ENCODE peak calls at places on chromosome 7, in eight cellular contexts. B, M, P, Y, I, C, Q and T are unnamed samples.

GRCh38 chr7:17497549-17498193 is 199.2 kb downstream of the AHR start:
- DNase-seq in P (no peak), Y (no peak), I (no peak), M (no peak), C (no peak), Q (no peak), B (no peak), T (no peak)

GRCh38 chr7:122886357-122887081 is at the start of gene CADPS2:
- DNase-seq in B (peak), C (peak), Q (peak), I (peak), Y (peak), M (peak), P (peak), T (peak)

GRCh38 chr7:318476-319266 is 28.7 kb downstream of the FOXL3 start:
- DNase-seq in I (peak), C (no peak), B (no peak), Q (no peak), P (no peak), Y (no peak), M (no peak), T (no peak)

GRCh38 chr7:38950309-38950708 is 27.4 kb upstream of the POU6F2 start:
- DNase-seq in B (peak), P (no peak), C (no peak), M (no peak), Q (no peak), I (no peak), Y (no peak), T (no peak)

GRCh38 chr7:30708983-30709382 is 26.7 kb upstream of the CRHR2 start:
- DNase-seq in Q (no peak), B (no peak), P (peak), C (peak), I (peak), M (no peak), Y (no peak), T (peak)

GRCh38 chr7:85890244-85890811 is 703.5 kb upstream of the SEMA3D start:
- DNase-seq in Y (no peak), I (no peak), C (no peak), P (no peak), B (peak), Q (peak), M (no peak), T (no peak)

GRCh38 chr7:25731035-25731880 is 420.7 kb upstream of the NFE2L3 start:
- DNase-seq in I (no peak), Y (no peak), Q (no peak), P (no peak), C (no peak), M (no peak), B (no peak), T (no peak)

GRCh38 chr7:36058020-36058592 is 94.9 kb upstream of the EEPD1 start:
- DNase-seq in B (no peak), I (no peak), Y (no peak), P (no peak), Q (no peak), C (no peak), M (no peak), T (no peak)

GRCh38 chr7:96004598-96004997 is 232.2 kb downstream of the DYNC1I1 start:
- DNase-seq in C (no peak), I (no peak), B (no peak), Q (no peak), M (no peak), P (no peak), Y (no peak), T (no peak)
- TF ChIP-seq CTCF in C (no peak), I (no peak), B (no peak), Q (no peak), M (no peak), P (no peak), Y (no peak), T (peak)

DNA sequence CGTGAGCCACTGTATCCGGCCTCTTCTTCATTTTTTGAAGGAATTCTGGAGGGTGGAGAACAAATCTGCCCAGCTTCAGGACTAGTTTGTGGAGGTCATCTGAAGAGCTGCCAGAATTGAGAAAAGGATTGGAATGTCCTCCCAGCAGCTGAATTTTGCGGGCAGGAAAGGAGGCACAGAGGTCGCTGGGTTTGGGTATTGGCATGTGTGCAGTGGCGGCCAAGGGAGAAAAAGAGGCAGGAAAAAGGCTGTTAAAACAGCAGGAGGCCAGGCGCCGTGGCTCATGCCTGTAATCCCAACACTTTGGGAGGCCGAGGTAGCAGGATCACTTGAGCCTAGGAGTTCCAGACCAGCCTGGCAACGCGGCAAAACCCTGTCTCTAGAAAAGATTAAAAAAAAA is 80.4 kb downstream of the HIP1 start:
- DNase-seq in P (no peak), B (no peak), C (no peak), Y (no peak), Q (no peak), M (no peak), I (no peak), T (no peak)
- H3K27ac ChIP-seq in P (peak), B (no peak), C (no peak), Y (no peak), Q (no peak), M (no peak), I (no peak), T (no peak)

DNA sequence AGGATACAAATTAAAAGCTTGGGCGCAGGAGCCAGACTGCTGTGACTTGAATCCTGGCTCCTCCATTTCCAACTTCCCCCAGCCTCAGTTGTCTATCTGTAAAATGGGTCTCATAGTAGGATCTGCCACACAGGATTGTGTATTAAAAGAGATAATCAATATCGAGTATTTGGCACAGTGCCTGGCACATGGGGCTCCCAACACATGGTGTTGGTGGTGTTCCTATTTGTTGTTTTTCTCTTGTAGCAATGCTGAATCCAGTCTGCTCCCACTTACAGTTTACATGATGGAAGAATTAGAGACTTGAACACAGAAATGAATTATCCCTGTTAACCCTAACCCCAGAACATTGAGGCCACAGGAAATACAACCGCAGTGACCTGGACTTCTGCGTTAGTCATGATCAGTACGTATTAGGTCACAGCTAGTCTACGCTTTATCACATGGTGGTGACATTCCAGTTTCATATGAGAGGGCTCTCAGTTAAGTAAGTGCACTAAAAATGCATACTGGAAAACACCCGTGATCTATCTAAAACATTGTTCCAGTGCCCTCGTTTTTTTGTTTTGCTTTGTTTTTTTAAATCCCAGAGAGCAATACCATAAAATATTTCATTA is 169.5 kb upstream of the KLF14 start:
- DNase-seq in Y (no peak), Q (peak), I (no peak), M (no peak), B (peak), C (no peak), P (no peak), T (no peak)
- TF ChIP-seq POLR2A in Y (no peak), Q (no peak), I (no peak), M (peak), B (no peak), C (no peak), P (no peak), T (no peak)

DNA sequence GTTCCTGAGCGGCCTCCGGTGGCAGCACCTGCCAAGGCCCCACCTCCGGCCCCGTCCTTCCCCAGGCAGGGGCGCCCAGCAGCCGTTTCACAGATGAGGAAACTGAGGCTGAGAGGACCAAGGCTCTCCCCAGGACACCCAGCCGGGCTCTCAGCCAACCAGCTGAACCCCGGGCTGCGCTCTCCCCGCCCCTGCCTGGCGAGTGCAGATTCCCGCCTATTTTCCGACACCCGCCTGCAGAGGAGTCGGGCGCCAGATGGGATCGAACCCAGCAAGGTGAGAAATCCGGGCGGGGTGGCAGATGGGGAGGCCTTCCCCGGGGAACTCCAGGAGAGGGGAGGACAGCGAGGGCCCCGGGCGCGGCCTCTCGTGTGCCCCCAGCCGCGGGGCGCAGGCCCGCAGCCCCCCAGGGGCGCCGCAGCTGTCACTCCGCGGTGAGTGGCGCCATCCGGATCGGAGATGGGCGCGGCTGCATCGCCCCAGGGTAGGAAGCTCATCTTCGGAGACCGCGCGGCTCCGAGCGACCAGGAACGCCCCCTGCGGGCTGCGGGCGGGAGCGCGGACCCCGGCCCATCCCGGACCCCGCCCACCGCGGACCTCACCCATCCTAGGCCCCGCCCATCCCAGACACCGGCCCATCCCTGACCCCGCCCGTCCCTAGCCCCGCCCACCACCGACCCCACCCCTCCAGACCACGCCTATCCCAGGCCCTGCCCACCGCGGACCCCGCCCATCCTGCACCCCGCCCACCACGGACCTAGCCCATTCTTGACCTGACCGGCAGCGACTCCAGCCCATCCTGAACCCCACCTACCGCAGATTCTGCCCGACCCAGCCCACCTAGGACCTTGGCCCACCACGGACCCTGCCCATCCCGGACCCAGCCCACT is 90.3 kb downstream of the MICALL2 start:
- DNase-seq in M (no peak), C (no peak), P (no peak), Y (no peak), Q (peak), I (no peak), B (no peak), T (no peak)
- TF ChIP-seq CTCF in M (no peak), C (no peak), P (no peak), Y (no peak), Q (peak), I (no peak), B (peak), T (no peak)

DNA sequence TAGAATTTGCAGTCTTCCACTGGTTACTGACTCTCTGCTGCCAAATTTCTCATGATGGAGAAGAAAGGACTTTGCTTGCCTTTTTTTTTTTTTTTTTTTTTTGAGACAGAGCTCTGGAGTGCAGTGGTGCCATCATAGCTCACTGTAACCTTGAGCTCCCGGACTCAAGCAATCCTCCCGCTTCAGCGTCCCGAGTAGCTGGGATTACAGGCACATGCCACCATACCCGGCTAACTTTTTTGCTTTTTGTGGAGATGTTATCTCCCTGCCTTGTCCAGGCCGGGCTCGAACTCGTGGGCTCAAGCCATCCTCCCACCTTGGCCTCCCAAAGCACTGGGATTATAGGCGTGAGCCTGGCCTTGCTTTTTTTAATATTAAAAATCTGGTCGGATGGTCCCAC is 6.2 kb downstream of the INSIG1 start:
- DNase-seq in C (no peak), Q (no peak), P (no peak), B (no peak), Y (no peak), I (no peak), M (no peak), T (no peak)
- H3K27ac ChIP-seq in C (no peak), Q (no peak), P (no peak), B (no peak), Y (no peak), I (no peak), M (no peak), T (no peak)

GRCh38 chr7:44064791-44065430 is 456 bp downstream of the PGAM2 start:
- DNase-seq in Y (no peak), Q (no peak), I (no peak), P (no peak), B (no peak), C (peak), M (peak), T (peak)

GRCh38 chr7:44066494-44067063 is 1.2 kb upstream of the PGAM2 start:
- DNase-seq in I (no peak), Q (no peak), P (no peak), Y (no peak), C (peak), B (no peak), M (peak), T (no peak)

GRCh38 chr7:44065431-44066110 is at the start of gene PGAM2:
- DNase-seq in I (peak), Q (no peak), Y (no peak), M (peak), C (peak), P (no peak), B (no peak), T (peak)

GRCh38 chr7:44067064-44067951 is 1.9 kb upstream of the PGAM2 start:
- DNase-seq in Y (no peak), M (peak), I (no peak), C (peak), B (no peak), Q (no peak), P (no peak), T (no peak)

GRCh38 chr7:44066111-44066460 is 719 bp upstream of the PGAM2 start:
- DNase-seq in C (no peak), Y (no peak), Q (no peak), P (no peak), M (no peak), B (no peak), I (no peak), T (no peak)
- TF ChIP-seq POLR2A in C (no peak), Y (no peak), Q (peak), P (no peak), M (no peak), B (no peak), I (no peak), T (no peak)

DNA sequence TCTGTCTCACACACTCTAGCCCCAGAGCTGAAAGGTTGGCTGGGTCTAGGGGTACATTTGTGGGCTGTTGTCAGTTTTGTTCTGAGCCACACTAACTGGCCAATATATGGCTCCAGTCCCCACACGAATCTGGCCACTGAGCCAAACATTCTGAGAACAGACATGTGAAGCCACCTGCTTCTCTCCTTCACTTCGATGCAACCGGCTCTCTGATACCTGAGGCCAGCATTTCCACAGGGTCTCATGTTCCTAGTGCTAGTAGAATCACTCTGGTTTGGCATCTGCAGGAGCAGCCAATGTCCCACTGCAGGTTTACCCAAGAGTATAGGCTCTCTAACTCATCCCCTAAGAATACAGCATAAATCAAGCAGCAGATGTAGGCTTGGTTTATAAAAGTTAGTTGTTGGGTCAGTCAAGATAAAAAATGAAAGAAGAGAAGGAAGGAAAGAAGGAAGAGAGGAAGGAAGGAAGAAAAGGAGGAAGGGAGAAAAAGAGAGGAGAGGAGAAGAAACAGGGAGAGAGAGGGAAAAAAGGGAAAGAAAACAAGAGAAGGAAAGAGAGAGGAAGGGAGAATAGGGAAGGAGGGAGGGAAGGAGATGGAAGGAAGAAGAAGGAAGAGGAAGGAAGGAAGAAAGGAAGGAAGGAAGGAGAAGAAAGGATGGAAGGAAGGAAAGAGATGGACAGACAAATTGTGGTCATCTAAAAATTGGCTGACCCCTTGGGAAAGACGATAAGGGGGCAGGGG is 75.1 kb downstream of the STRA8 start:
- DNase-seq in M (no peak), B (no peak), I (no peak), C (no peak), Y (no peak), P (no peak), Q (no peak), T (no peak)
- TF ChIP-seq CTCF in M (no peak), B (no peak), I (no peak), C (no peak), Y (no peak), P (no peak), Q (no peak), T (no peak)

DNA sequence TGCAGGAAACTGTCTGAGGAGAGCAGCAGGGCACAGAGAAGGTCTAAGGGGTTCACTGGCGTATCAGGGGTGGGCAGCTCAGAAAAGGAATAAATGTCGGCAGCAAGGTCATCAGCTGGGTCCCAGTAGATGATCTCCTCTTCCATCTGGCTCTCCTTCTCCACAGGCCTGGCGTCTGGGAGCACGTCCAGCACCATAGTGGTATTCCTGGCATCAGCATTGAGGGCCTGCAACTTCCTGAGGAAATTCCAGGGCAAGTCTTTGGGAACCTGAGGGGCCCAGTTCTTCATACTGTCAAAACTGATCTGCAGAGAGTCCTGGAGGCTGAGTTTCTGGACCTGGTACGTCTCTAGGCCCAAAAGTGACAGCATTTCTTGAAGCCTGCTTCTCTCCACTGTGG is 9.6 kb upstream of the MRPS24 start:
- DNase-seq in C (no peak), B (peak), M (no peak), P (no peak), Q (no peak), Y (no peak), I (no peak), T (no peak)
- H3K27ac ChIP-seq in C (peak), B (peak), M (no peak), P (no peak), Q (no peak), Y (no peak), I (peak), T (no peak)

GRCh38 chr7:92523110-92523509 is 5.2 kb downstream of the PEX1 start:
- DNase-seq in B (no peak), Q (no peak), C (no peak), Y (no peak), M (no peak), I (no peak), P (no peak), T (no peak)

GRCh38 chr7:92528958-92529264 is 316 bp downstream of the RBM48 start:
- DNase-seq in B (no peak), C (no peak), M (no peak), I (no peak), Y (no peak), Q (no peak), P (no peak), T (no peak)

GRCh38 chr7:92527300-92528187 is 776 bp downstream of the PEX1 start:
- DNase-seq in M (peak), I (peak), P (no peak), B (peak), C (no peak), Y (peak), Q (peak), T (peak)

GRCh38 chr7:92528188-92528957 is at the start of the genes PEX1 and RBM48:
- DNase-seq in I (peak), P (peak), Q (peak), B (peak), C (peak), M (peak), Y (peak), T (peak)
- TF ChIP-seq POLR2A in I (peak), P (peak), Q (peak), B (peak), C (no peak), M (peak), Y (peak), T (no peak)

GRCh38 chr7:75756340-75757297 is 15.4 kb downstream of the CCL26 start:
- DNase-seq in C (no peak), Q (peak), Y (no peak), M (no peak), B (peak), I (no peak), P (no peak), T (no peak)
- TF ChIP-seq CTCF in C (no peak), Q (peak), Y (peak), M (peak), B (peak), I (peak), P (no peak), T (no peak)